ENCODE peak calls at places on chromosomes 13 and 19, in eight cellular contexts. D is left ventricle myocardium inferior, Q is fibroblast of lung, E is aorta, Z is uterus, W is HCT116, B is mammary epithelial cell, H is astrocyte. C is an unnamed sample. For H3K36me3, the result is how much of the 10 kb centered on the place peaks cover.

GRCh38 chr13:38350114-38350617 is 515 bp downstream of the UFM1 start:
- DNase-seq in Z (no peak), W (peak), D (peak), E (peak), B (peak), H (peak), Q (peak), C (no peak)

GRCh38 chr13:82439159-82439904 is 1442.9 kb downstream of the SLITRK1 start:
- DNase-seq in E (no peak), Z (no peak), D (no peak), H (no peak), B (no peak), Q (no peak), W (no peak), C (no peak)

GRCh38 chr13:105908581-105908980 is 626.9 kb downstream of the EFNB2 start:
- DNase-seq in Z (no peak), E (no peak), B (no peak), W (no peak), D (no peak), Q (no peak), H (peak), C (no peak)

GRCh38 chr19:4831351-4832340 is at the start of gene TICAM1:
- DNase-seq in Z (peak), H (peak), W (no peak), E (peak), Q (peak), B (peak), D (peak), C (no peak)

GRCh38 chr19:12567951-12568350 is 16.7 kb upstream of the ZNF564 start:
- DNase-seq in Q (no peak), W (no peak), E (no peak), H (no peak), B (no peak), Z (no peak), D (no peak), C (no peak)

GRCh38 chr19:53915000-53915399 is 5.9 kb downstream of the CACNG7 start:
- DNase-seq in W (no peak), D (no peak), Z (no peak), H (no peak), E (no peak), Q (no peak), B (no peak), C (no peak)

GRCh38 chr13:79497852-79498251 is 16.9 kb downstream of the NDFIP2 start:
- DNase-seq in Q (no peak), B (no peak), Z (no peak), D (no peak), E (no peak), H (no peak), W (no peak), C (no peak)

GRCh38 chr19:17993076-17993813 is 14.7 kb upstream of the ARRDC2 start:
- DNase-seq in H (no peak), Q (no peak), Z (no peak), W (no peak), B (no peak), E (no peak), D (no peak), C (no peak)

GRCh38 chr19:17076539-17076919 is 952 bp downstream of the MYO9B start:
- DNase-seq in B (peak), E (no peak), W (no peak), H (no peak), Z (no peak), Q (no peak), D (no peak), C (no peak)

GRCh38 chr19:33503791-33504444 is 17.7 kb downstream of the PEPD start:
- DNase-seq in D (no peak), Q (no peak), Z (no peak), E (no peak), H (no peak), W (no peak), B (no peak), C (no peak)

GRCh38 chr13:44219808-44220544 is 153.6 kb upstream of the SERP2 start:
- DNase-seq in Q (peak), D (no peak), B (no peak), W (no peak), Z (no peak), E (no peak), H (peak), C (no peak)

GRCh38 chr19:19558636-19559035 is 20.6 kb downstream of the CILP2 start:
- DNase-seq in D (no peak), B (no peak), Q (no peak), E (no peak), H (no peak), Z (no peak), W (no peak), C (no peak)

GRCh38 chr19:55305491-55305890 is 19.6 kb downstream of the TMEM150B start:
- DNase-seq in H (no peak), Z (peak), B (peak), E (no peak), W (no peak), Q (peak), D (no peak), C (no peak)

GRCh38 chr13:96020155-96020575 is 33.0 kb downstream of the UGGT2 start:
- DNase-seq in Q (peak), D (no peak), W (peak), Z (no peak), E (no peak), H (peak), B (peak), C (no peak)

GRCh38 chr19:13953021-13953531 is 767 bp downstream of the DCAF15 start:
- DNase-seq in Q (peak), H (no peak), E (no peak), B (peak), W (no peak), D (no peak), Z (no peak), C (no peak)

GRCh38 chr19:4624733-4625362 is 14.5 kb upstream of the TNFAIP8L1 start:
- DNase-seq in B (peak), W (peak), H (no peak), E (no peak), Q (peak), Z (no peak), D (no peak), C (no peak)

GRCh38 chr13:27079421-27079958 is 92.1 kb downstream of the USP12 start:
- DNase-seq in W (no peak), Q (peak), H (peak), E (no peak), Z (no peak), D (no peak), B (peak), C (peak)

GRCh38 chr19:12838182-12838890 is at the start of gene MAST1:
- DNase-seq in E (no peak), Z (no peak), D (no peak), W (no peak), Q (no peak), B (no peak), H (no peak), C (no peak)

GRCh38 chr19:38713865-38714264 is 30.4 kb downstream of the CAPN12 start:
- DNase-seq in W (no peak), E (no peak), D (no peak), H (no peak), Q (no peak), B (no peak), Z (no peak), C (no peak)

GRCh38 chr19:38715540-38715939 is 28.7 kb downstream of the CAPN12 start:
- DNase-seq in D (peak), Q (no peak), Z (no peak), B (no peak), H (no peak), W (no peak), E (peak), C (no peak)

GRCh38 chr19:38713227-38713649 is 31.0 kb downstream of the CAPN12 start:
- DNase-seq in D (peak), E (no peak), Z (peak), H (no peak), Q (peak), B (no peak), W (no peak), C (no peak)

GRCh38 chr19:38712161-38712748 is 32.0 kb downstream of the CAPN12 start:
- DNase-seq in B (no peak), H (no peak), Q (no peak), W (no peak), D (no peak), E (no peak), Z (no peak), C (no peak)

DNA sequence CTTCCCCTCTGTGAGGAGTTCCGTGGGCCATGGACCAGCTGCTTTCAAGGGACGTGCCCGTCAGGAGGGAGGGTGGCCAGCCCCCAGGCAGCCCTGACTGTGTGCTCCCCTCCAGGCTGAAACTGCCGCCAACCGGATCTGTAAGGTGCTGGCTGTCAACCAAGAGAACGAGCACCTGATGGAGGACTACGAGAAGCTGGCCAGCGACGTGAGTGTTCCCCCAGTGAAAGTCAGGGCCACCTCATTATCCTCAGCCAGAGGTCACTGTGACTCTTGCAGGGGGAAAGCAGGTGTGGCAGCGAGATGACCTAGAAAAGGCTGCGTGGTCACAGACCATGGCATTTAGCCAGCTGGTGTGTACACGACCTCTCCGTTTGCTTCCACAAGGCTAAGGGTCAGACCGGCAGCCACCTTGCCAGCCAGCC is 29.9 kb downstream of the CAPN12 start:
- DNase-seq in Z (no peak), H (no peak), B (no peak), Q (no peak), E (no peak), W (no peak), D (peak), C (no peak)
- H3K36me3 ChIP-seq in Z (under half), H (half or more), B (under half), Q (half or more), E (under half), W (under half), D (half or more), C (half or more)

GRCh38 chr19:57560049-57560491 is 407 bp upstream of the ZNF550 start:
- DNase-seq in W (no peak), H (peak), E (peak), Q (peak), D (peak), B (peak), Z (peak), C (peak)

GRCh38 chr19:57559404-57560025 is at the start of gene ZNF550:
- DNase-seq in W (peak), Q (peak), B (peak), D (peak), H (peak), Z (peak), E (peak), C (peak)

GRCh38 chr19:57559008-57559403 is 657 bp downstream of the ZNF550 start:
- DNase-seq in Z (no peak), H (no peak), Q (no peak), D (peak), W (no peak), E (no peak), B (peak), C (no peak)

GRCh38 chr19:57566396-57567256 is 7.0 kb upstream of the ZNF550 start:
- DNase-seq in B (peak), Z (no peak), W (peak), D (no peak), E (no peak), Q (peak), H (peak), C (no peak)

GRCh38 chr19:57563547-57563946 is 3.9 kb upstream of the ZNF550 start:
- DNase-seq in W (no peak), B (no peak), E (no peak), Q (no peak), D (no peak), Z (no peak), H (no peak), C (no peak)
- H3K4me3 ChIP-seq in W (no peak), B (no peak), E (no peak), Q (no peak), D (no peak), Z (no peak), H (no peak), C (no peak)

GRCh38 chr19:42233106-42233505 is 9.3 kb downstream of the GSK3A start:
- DNase-seq in H (no peak), Z (no peak), D (no peak), W (no peak), Q (no peak), E (no peak), B (no peak), C (no peak)
- H3K36me3 ChIP-seq in H (under half), Z (under half), D (half or more), W (under half), Q (under half), E (under half), B (under half), C (under half)

GRCh38 chr19:415292-415691 is 6.3 kb upstream of the C2CD4C start:
- DNase-seq in D (no peak), Q (no peak), E (no peak), B (no peak), Z (no peak), H (no peak), W (no peak), C (no peak)
- H3K4me3 ChIP-seq in D (no peak), Q (no peak), E (no peak), B (no peak), Z (no peak), H (no peak), W (no peak), C (no peak)

C was measured in BJ.